ENCODE peak calls at places on chromosomes 3 and 15, in seven cellular contexts. L, S, G, F, B, Y and W are unnamed samples.

GRCh38 chr3:56916697-56917336 is 115.1 kb upstream of the ARHGEF3 start:
- DNase-seq in B (no peak), L (no peak), Y (no peak), S (no peak), G (no peak), F (no peak), W (no peak)

GRCh38 chr3:24355806-24356205 is 138.8 kb downstream of the THRB start:
- DNase-seq in L (no peak), F (peak), G (no peak), Y (no peak), S (no peak), B (no peak), W (no peak)

GRCh38 chr3:42502429-42503250 is at the start of gene VIPR1:
- DNase-seq in G (peak), Y (no peak), S (no peak), B (peak), F (peak), L (peak), W (peak)

GRCh38 chr3:19432679-19433078 is 284.4 kb downstream of the KCNH8 start:
- DNase-seq in G (no peak), Y (no peak), B (no peak), F (no peak), S (no peak), L (no peak), W (no peak)

GRCh38 chr3:58005662-58006061 is 2.6 kb upstream of the FLNB start:
- DNase-seq in L (no peak), G (no peak), F (peak), Y (no peak), B (no peak), S (peak), W (no peak)

GRCh38 chr15:50330921-50331320 is 24.1 kb downstream of the GABPB1 start:
- DNase-seq in F (peak), G (no peak), S (no peak), L (no peak), Y (no peak), B (peak), W (no peak)

GRCh38 chr3:45480218-45480617 is 91.8 kb downstream of the LARS2 start:
- DNase-seq in G (no peak), L (peak), S (no peak), F (peak), B (no peak), Y (no peak), W (no peak)

GRCh38 chr3:77530870-77531269 is 491.0 kb downstream of the ROBO2 start:
- DNase-seq in L (no peak), S (peak), B (no peak), Y (peak), G (no peak), F (no peak), W (no peak)

GRCh38 chr15:56869573-56869972 is 48.9 kb upstream of the TCF12 start:
- DNase-seq in G (peak), S (no peak), Y (no peak), F (no peak), B (peak), L (peak), W (no peak)

GRCh38 chr3:134709563-134710312 is 58.9 kb upstream of the KY start:
- DNase-seq in F (no peak), B (peak), L (no peak), S (no peak), Y (no peak), G (peak), W (no peak)

GRCh38 chr3:62604301-62604700 is 231.0 kb upstream of the FEZF2 start:
- DNase-seq in L (no peak), Y (no peak), F (peak), G (no peak), S (peak), B (no peak), W (no peak)

GRCh38 chr3:42710323-42711021 is 7.9 kb upstream of the HHATL start:
- DNase-seq in L (no peak), B (no peak), Y (no peak), S (no peak), G (no peak), F (no peak), W (no peak)

GRCh38 chr3:178859386-178859785 is 212.2 kb downstream of the ZMAT3 start:
- DNase-seq in B (no peak), L (no peak), Y (no peak), S (no peak), F (no peak), G (no peak), W (no peak)

DNA sequence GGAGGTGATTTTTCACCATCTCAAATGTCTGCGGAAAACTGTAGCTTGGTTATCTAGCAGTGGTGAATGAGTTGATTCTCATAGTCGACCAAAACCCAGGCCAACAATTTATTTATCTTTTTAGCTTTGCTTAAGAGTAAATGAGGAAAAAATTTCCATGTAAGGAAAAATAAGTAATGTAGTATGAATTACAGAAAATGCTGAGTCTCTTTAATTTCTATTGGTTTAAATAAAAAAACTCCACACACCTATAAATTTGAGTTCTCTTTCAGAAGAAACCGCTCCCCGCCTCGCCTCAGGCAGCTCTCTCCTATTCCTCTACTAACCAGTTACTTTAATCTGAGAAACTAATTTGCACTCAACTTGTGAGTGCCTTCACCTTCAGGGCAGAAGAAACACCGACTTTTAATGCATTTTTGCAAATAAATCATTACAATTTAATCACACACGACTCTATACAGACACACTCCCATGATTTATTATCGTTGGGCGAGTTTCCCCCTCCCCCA is 540 bp upstream of the RSRC1 start:
- DNase-seq in G (no peak), B (peak), F (no peak), Y (no peak), L (no peak), S (no peak), W (no peak)
- TF ChIP-seq CTCF in G (no peak), B (no peak), F (no peak), Y (no peak), L (no peak), S (no peak), W (no peak)

GRCh38 chr3:153704115-153704514 is 417.1 kb upstream of the ARHGEF26 start:
- DNase-seq in S (no peak), L (no peak), B (no peak), G (no peak), Y (no peak), F (peak), W (no peak)
- TF ChIP-seq CTCF in S (no peak), L (peak), B (no peak), G (no peak), Y (no peak), F (no peak), W (peak)

DNA sequence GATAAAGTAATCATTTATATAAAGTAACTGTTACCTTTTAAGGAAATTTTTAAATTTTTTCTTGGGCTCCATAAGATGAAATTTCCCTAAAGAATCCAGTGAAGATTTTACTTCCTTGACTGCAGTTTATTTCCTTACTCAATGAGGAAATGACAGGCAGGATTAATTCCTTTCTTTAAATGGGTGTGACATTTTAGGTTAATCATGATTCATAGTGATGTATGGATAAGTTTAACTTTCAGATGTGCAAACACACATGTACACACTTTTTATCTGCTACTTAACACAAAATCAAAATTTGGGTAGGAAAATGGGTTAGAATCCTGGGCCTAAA is 11.2 kb upstream of the LEO1 start:
- DNase-seq in Y (no peak), G (no peak), L (no peak), B (no peak), S (no peak), F (no peak), W (no peak)
- TF ChIP-seq CTCF in Y (no peak), G (no peak), L (no peak), B (no peak), S (no peak), F (no peak), W (no peak)

GRCh38 chr15:65516997-65517865 is at the start of gene DPP8:
- DNase-seq in G (peak), F (peak), S (peak), L (peak), B (peak), Y (peak), W (peak)
- TF ChIP-seq CTCF in G (peak), F (peak), S (peak), L (peak), B (peak), Y (peak), W (peak)